ENCODE peak calls at places on chromosomes 11 and 22, in five cellular contexts. T is SK-N-SH, J is HepG2, O is K562, R is GM12878. Z is an unnamed sample.

GRCh38 chr11:61769169-61769920 is 16.9 kb downstream of the MYRF start:
- DNase-seq in T (no peak), J (peak), O (peak), R (no peak), Z (no peak)

GRCh38 chr22:19109198-19110063 is 12.8 kb downstream of the DGCR2 start:
- DNase-seq in T (no peak), J (peak), O (no peak), R (peak), Z (peak)

GRCh38 chr11:93591247-93591898 is 48.2 kb upstream of the SMCO4 start:
- DNase-seq in T (no peak), J (peak), O (no peak), R (peak), Z (peak)

GRCh38 chr22:30822216-30823014 is 127.7 kb downstream of the OSBP2 start:
- DNase-seq in T (peak), J (no peak), O (peak), R (no peak), Z (no peak)

GRCh38 chr11:73889019-73889418 is 12.2 kb downstream of the PAAF1 start:
- DNase-seq in T (no peak), J (no peak), O (no peak), R (no peak), Z (no peak)

GRCh38 chr11:61149624-61150615 is 11.3 kb downstream of the VPS37C start:
- DNase-seq in T (no peak), J (peak), O (peak), R (no peak), Z (no peak)

GRCh38 chr11:108253176-108253575 is 30.3 kb downstream of the ATM start:
- DNase-seq in T (no peak), J (no peak), O (no peak), R (no peak), Z (no peak)

GRCh38 chr22:35564975-35565867 is 24.6 kb downstream of the RASD2 start:
- DNase-seq in T (no peak), J (no peak), O (no peak), R (no peak), Z (no peak)

GRCh38 chr22:19553201-19553600 is 29.0 kb upstream of the CLDN5 start:
- DNase-seq in T (no peak), J (no peak), O (no peak), R (no peak), Z (no peak)

DNA sequence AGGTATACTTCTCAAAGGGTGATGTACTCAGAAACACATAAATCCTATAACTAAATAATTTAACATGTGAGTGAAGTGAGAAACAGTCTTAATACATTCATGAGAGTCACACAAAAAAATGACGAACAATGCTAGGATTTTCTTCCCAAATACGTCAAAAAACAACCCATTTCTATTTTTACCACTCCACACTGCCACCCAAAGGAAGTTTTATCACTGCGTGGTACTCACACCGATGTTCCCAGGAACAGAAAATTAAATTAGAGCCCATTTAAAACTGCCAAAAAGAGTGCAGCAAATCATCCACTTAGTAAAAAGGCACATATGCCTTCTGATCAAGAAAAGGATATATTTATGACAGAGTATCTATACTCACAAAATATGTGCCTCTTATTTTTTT is 710.9 kb upstream of the FAT3 start:
- DNase-seq in T (peak), J (no peak), O (no peak), R (no peak), Z (no peak)
- TF ChIP-seq CTCF in T (peak), J (no peak), O (no peak), R (no peak), Z (no peak)

GRCh38 chr11:9567401-9567800 is 6.1 kb upstream of the WEE1 start:
- DNase-seq in T (no peak), J (no peak), O (no peak), R (no peak), Z (no peak)

GRCh38 chr11:9563196-9563730 is 10.2 kb upstream of the WEE1 start:
- DNase-seq in T (no peak), J (no peak), O (no peak), R (no peak), Z (no peak)

GRCh38 chr11:9566561-9567063 is 6.9 kb upstream of the WEE1 start:
- DNase-seq in T (no peak), J (no peak), O (no peak), R (no peak), Z (no peak)

GRCh38 chr11:9568161-9568853 is 5.2 kb upstream of the WEE1 start:
- DNase-seq in T (no peak), J (no peak), O (no peak), R (no peak), Z (no peak)

GRCh38 chr11:9565822-9566560 is 7.5 kb upstream of the WEE1 start:
- DNase-seq in T (peak), J (peak), O (peak), R (peak), Z (peak)
- TF ChIP-seq REST in T (peak), J (no peak), O (no peak), R (no peak), Z (no peak)

GRCh38 chr11:78149646-78150045 is 10.2 kb upstream of the ALG8 start:
- DNase-seq in T (no peak), J (no peak), O (no peak), R (no peak), Z (no peak)
- TF ChIP-seq GABPA in T (no peak), J (no peak), O (no peak), R (no peak), Z (no peak)

DNA sequence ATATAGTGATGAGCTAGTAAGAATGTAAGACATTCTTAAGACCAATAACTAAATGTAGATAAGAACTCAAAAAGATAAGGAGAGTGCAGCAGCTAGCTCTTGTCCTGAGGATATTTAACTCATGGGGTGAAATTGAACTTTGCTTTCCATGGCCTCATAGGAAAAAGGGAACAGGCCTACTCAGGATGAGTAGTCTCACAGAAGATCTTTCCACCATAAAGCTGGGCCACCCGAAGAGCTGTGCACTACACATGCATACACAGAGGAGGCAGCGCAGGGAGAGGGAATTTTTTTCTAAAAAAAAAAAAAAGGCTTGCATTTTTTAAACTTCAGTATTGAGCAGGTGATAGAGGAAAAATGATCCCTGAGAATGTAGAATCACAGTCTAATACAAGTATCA is 59.9 kb upstream of the CFAP300 start:
- DNase-seq in T (no peak), J (no peak), O (no peak), R (no peak), Z (no peak)
- TF ChIP-seq CTCF in T (no peak), J (no peak), O (no peak), R (no peak), Z (no peak)

GRCh38 chr11:44622190-44622650 is 56.8 kb downstream of the CD82 start:
- DNase-seq in T (no peak), J (no peak), O (no peak), R (no peak), Z (no peak)
- TF ChIP-seq REST in T (no peak), J (no peak), O (no peak), R (no peak), Z (no peak)

Z was measured in HL-60.